ENCODE peak calls at places on chromosomes 5 and 9, in five cellular contexts. N is stimulated activated CD4-positive, alpha-beta T cell treated with anti-CD3 and anti-CD28 coated beads, Interleukin-12 subunit alpha, Interleukin-12 subunit beta, amount 100 ng/mL, for 24 hours; S is HFFc6; O is stomach; H is hippocampal formation. X is an unnamed sample.

GRCh38 chr5:15768936-15769335 is 269.0 kb downstream of the FBXL7 start:
- DNase-seq in N (no peak), S (no peak), O (no peak), H (peak), X (no peak)

GRCh38 chr5:31113101-31113500 is 80.4 kb upstream of the CDH6 start:
- DNase-seq in N (no peak), S (peak), O (no peak), H (no peak), X (no peak)

GRCh38 chr9:27457445-27457844 is 66.6 kb upstream of the IFNK start:
- DNase-seq in N (no peak), S (no peak), O (no peak), H (no peak), X (no peak)

GRCh38 chr9:22528485-22528884 is 81.9 kb downstream of the DMRTA1 start:
- DNase-seq in N (no peak), S (peak), O (no peak), H (no peak), X (no peak)

GRCh38 chr5:135996611-135997010 is 32.2 kb upstream of the TGFBI start:
- DNase-seq in N (no peak), S (peak), O (no peak), H (no peak), X (no peak)

GRCh38 chr9:117771162-117771561 is 67.0 kb downstream of the TLR4 start:
- DNase-seq in N (no peak), S (no peak), O (no peak), H (no peak), X (no peak)

GRCh38 chr9:107784235-107784958 is 294.8 kb upstream of the KLF4 start:
- DNase-seq in N (no peak), S (peak), O (no peak), H (no peak), X (no peak)

GRCh38 chr5:126339215-126339805 is 83.9 kb upstream of the GRAMD2B start:
- DNase-seq in N (peak), S (peak), O (no peak), H (peak), X (no peak)

GRCh38 chr9:76414656-76415055 is 20.4 kb upstream of the RFK start:
- DNase-seq in N (no peak), S (peak), O (no peak), H (no peak), X (no peak)